ENCODE peak calls at places on chromosomes 6 and 20, in five cellular contexts. H is NCI-H69, E is MM.1S, J is fibroblast of the aortic adventitia, A is NAMALWA. N is an unnamed sample.

GRCh38 chr6:90319044-90319443 is 22.4 kb upstream of the BACH2 start:
- DNase-seq in E (no peak), J (no peak), A (peak), H (no peak), N (no peak)

GRCh38 chr6:163200299-163201093 is 214.0 kb upstream of the QKI start:
- DNase-seq in J (no peak), A (no peak), H (no peak), E (no peak), N (peak)

GRCh38 chr6:24126586-24127192 is 674 bp downstream of the NRSN1 start:
- DNase-seq in A (peak), J (peak), E (peak), H (peak), N (peak)

GRCh38 chr20:61719691-61720347 is 345.9 kb downstream of the TAF4 start:
- DNase-seq in E (no peak), H (no peak), J (no peak), A (no peak), N (no peak)

GRCh38 chr6:75205776-75206334 is at the start of gene COL12A1:
- DNase-seq in J (peak), E (no peak), H (peak), A (no peak), N (peak)

GRCh38 chr20:40706977-40707582 is 18.0 kb upstream of the MAFB start:
- DNase-seq in H (no peak), J (no peak), A (peak), E (no peak), N (peak)

GRCh38 chr6:170029416-170030283 is 261.2 kb downstream of the DLL1 start:
- DNase-seq in A (no peak), J (no peak), E (no peak), H (no peak), N (no peak)

GRCh38 chr6:4460595-4461475 is 315.4 kb upstream of the CDYL start:
- DNase-seq in A (no peak), J (peak), E (no peak), H (no peak), N (peak)

GRCh38 chr20:5657190-5657872 is 92.9 kb upstream of the SHLD1 start:
- DNase-seq in H (no peak), J (peak), E (no peak), A (no peak), N (peak)

GRCh38 chr6:156776470-156776840 is 723 bp upstream of the ARID1B start:
- DNase-seq in H (peak), E (no peak), J (peak), A (peak), N (peak)

GRCh38 chr20:62285151-62285550 is 17.6 kb upstream of the ADRM1 start:
- DNase-seq in J (no peak), A (no peak), H (no peak), E (no peak), N (no peak)